ENCODE peak calls at places on chromosomes 2 and 18, in six cellular contexts. One of them, this sample, is unnamed.

GRCh38 chr2:17966793-17967192 is 88.3 kb downstream of the KCNS3 start:
- DNase-seq in right lobe of liver: no peak
- DNase-seq in small intestine: no peak
- DNase-seq in hepatocyte: no peak
- DNase-seq in astrocyte: no peak
- DNase-seq in IMR-90: no peak
- DNase-seq in this sample: no peak

GRCh38 chr2:155815851-155816250 is 516.7 kb downstream of the NR4A2 start:
- DNase-seq in right lobe of liver: peak; percentile 43
- DNase-seq in small intestine: peak; percentile 25
- DNase-seq in hepatocyte: peak; percentile 55
- DNase-seq in astrocyte: no peak
- DNase-seq in IMR-90: no peak
- DNase-seq in this sample: no peak

GRCh38 chr2:125167820-125168219 is 1142.7 kb downstream of the CNTNAP5 start:
- DNase-seq in right lobe of liver: no peak
- DNase-seq in small intestine: no peak
- DNase-seq in hepatocyte: no peak
- DNase-seq in astrocyte: peak; percentile 71
- DNase-seq in IMR-90: peak; percentile 69
- DNase-seq in this sample: no peak

GRCh38 chr2:126801473-126801872 is 97.2 kb upstream of the TEX51 start:
- DNase-seq in right lobe of liver: no peak
- DNase-seq in small intestine: no peak
- DNase-seq in hepatocyte: no peak
- DNase-seq in astrocyte: no peak
- DNase-seq in IMR-90: no peak
- DNase-seq in this sample: no peak

GRCh38 chr2:15050483-15050882 is 418.0 kb downstream of the LRATD1 start:
- DNase-seq in right lobe of liver: no peak
- DNase-seq in small intestine: no peak
- DNase-seq in hepatocyte: no peak
- DNase-seq in astrocyte: peak; percentile 10
- DNase-seq in IMR-90: peak; percentile 81
- DNase-seq in this sample: no peak

GRCh38 chr2:158713523-158714138 is 81.5 kb upstream of the DAPL1 start:
- DNase-seq in right lobe of liver: no peak
- DNase-seq in small intestine: no peak
- DNase-seq in hepatocyte: no peak
- DNase-seq in astrocyte: no peak
- DNase-seq in IMR-90: peak; percentile 7
- DNase-seq in this sample: no peak

GRCh38 chr2:3766824-3767223 is 63.4 kb downstream of the DCDC2C start:
- DNase-seq in right lobe of liver: no peak
- DNase-seq in small intestine: no peak
- DNase-seq in hepatocyte: no peak
- DNase-seq in astrocyte: no peak
- DNase-seq in IMR-90: no peak
- DNase-seq in this sample: no peak

GRCh38 chr2:144701259-144701658 is 181.3 kb upstream of the ZEB2 start:
- DNase-seq in right lobe of liver: no peak
- DNase-seq in small intestine: no peak
- DNase-seq in hepatocyte: no peak
- DNase-seq in astrocyte: no peak
- DNase-seq in IMR-90: no peak
- DNase-seq in this sample: no peak

GRCh38 chr2:157932480-157933205 is 56.5 kb upstream of the ACVR1 start:
- DNase-seq in right lobe of liver: no peak
- DNase-seq in small intestine: no peak
- DNase-seq in hepatocyte: peak; percentile 18
- DNase-seq in astrocyte: peak; percentile 7
- DNase-seq in IMR-90: no peak
- DNase-seq in this sample: no peak

GRCh38 chr2:199806179-199806578 is 44.8 kb downstream of the FTCDNL1 start:
- DNase-seq in right lobe of liver: no peak
- DNase-seq in small intestine: no peak
- DNase-seq in hepatocyte: no peak
- DNase-seq in astrocyte: peak; percentile 6
- DNase-seq in IMR-90: peak; percentile 74
- DNase-seq in this sample: no peak

GRCh38 chr2:75612108-75612861 is 34.3 kb upstream of the MRPL19 start:
- DNase-seq in right lobe of liver: no peak
- DNase-seq in small intestine: no peak
- DNase-seq in hepatocyte: no peak
- DNase-seq in astrocyte: no peak
- DNase-seq in IMR-90: no peak
- DNase-seq in this sample: no peak

GRCh38 chr2:240217431-240218301 is 77.2 kb upstream of the OTOS start:
- DNase-seq in right lobe of liver: peak; percentile 37
- DNase-seq in small intestine: no peak
- DNase-seq in hepatocyte: no peak
- DNase-seq in astrocyte: no peak
- DNase-seq in IMR-90: no peak
- DNase-seq in this sample: no peak

GRCh38 chr2:5231287-5231686 is 460.9 kb upstream of the SOX11 start:
- DNase-seq in right lobe of liver: no peak
- DNase-seq in small intestine: no peak
- DNase-seq in hepatocyte: no peak
- DNase-seq in astrocyte: no peak
- DNase-seq in IMR-90: no peak
- DNase-seq in this sample: no peak

GRCh38 chr2:56500317-56500716 is 316.5 kb downstream of the CCDC85A start:
- DNase-seq in right lobe of liver: no peak
- DNase-seq in small intestine: no peak
- DNase-seq in hepatocyte: no peak
- DNase-seq in astrocyte: no peak
- DNase-seq in IMR-90: no peak
- DNase-seq in this sample: no peak

GRCh38 chr2:120539937-120540718 is 194.2 kb downstream of the INHBB start:
- DNase-seq in right lobe of liver: peak; percentile 89
- DNase-seq in small intestine: no peak
- DNase-seq in hepatocyte: peak; percentile 88
- DNase-seq in astrocyte: peak; percentile 84
- DNase-seq in IMR-90: peak; percentile 92
- DNase-seq in this sample: peak; percentile 66

GRCh38 chr2:165691615-165692014 is 102.4 kb downstream of the GALNT3 start:
- DNase-seq in right lobe of liver: no peak
- DNase-seq in small intestine: no peak
- DNase-seq in hepatocyte: peak; percentile 10
- DNase-seq in astrocyte: peak; percentile 64
- DNase-seq in IMR-90: peak; percentile 31
- DNase-seq in this sample: peak; percentile 18

GRCh38 chr18:57208056-57208455 is 61.2 kb downstream of the BOD1L2 start:
- DNase-seq in right lobe of liver: no peak
- DNase-seq in small intestine: peak; percentile 87
- DNase-seq in hepatocyte: no peak
- DNase-seq in astrocyte: no peak
- DNase-seq in IMR-90: no peak
- DNase-seq in this sample: no peak

GRCh38 chr2:178891959-178892485 is 84.8 kb upstream of the TTN start:
- DNase-seq in right lobe of liver: no peak
- DNase-seq in small intestine: no peak
- DNase-seq in hepatocyte: no peak
- DNase-seq in astrocyte: no peak
- DNase-seq in IMR-90: no peak
- DNase-seq in this sample: no peak

GRCh38 chr2:46569766-46570165 is 90.4 kb downstream of the TMEM247 start:
- DNase-seq in right lobe of liver: no peak
- DNase-seq in small intestine: no peak
- DNase-seq in hepatocyte: no peak
- DNase-seq in astrocyte: no peak
- DNase-seq in IMR-90: no peak
- DNase-seq in this sample: no peak
- H3K4me1 ChIP-seq in right lobe of liver: no peaks in the 10 kb centered on the region
- H3K4me1 ChIP-seq in small intestine: no peaks in the 10 kb centered on the region
- H3K4me1 ChIP-seq in hepatocyte: peaks cover 4% of the 10 kb centered on the region
- H3K4me1 ChIP-seq in astrocyte: no peaks in the 10 kb centered on the region
- H3K4me1 ChIP-seq in IMR-90: peaks cover 18% of the 10 kb centered on the region
- H3K4me1 ChIP-seq in this sample: peaks cover 99% of the 10 kb centered on the region

DNA sequence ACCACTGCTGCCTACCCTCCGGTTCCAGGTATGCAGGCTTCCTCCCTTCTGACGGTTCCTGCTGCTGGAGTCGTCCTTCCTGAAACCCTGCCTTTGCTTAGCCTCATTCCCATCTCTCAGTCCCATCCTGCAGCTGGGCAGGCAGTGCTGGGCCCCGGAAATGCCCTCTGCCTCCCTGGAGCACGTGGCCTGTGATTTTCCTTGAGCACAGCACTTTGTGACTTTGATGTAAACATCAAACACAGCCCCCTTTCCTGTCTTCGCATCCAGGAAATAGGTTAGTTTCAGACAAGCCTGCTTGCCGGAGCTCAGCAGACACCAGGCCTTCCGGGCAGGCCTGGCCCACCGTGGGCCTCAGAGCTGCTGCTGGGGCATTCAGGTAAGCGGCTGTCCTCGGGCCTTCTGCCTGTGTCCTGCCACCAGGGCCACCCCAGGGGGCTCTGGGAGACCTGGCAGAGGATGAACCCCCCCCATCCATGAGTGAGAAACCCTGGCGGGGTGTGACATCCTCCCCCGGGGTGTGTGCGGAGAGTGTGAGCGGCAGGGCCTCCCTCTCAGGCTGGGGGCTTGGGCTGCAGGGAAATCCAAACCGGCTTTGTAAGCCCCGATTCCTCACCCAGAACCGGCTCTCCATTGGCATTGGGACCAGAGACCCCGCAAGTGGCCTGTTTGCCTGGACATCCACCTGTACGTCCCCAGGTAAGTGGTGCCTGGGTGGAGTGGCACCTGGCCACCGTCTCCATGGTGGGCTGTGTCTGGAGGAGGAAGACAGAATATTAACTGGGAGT is at the start of gene ZAP70:
- DNase-seq in right lobe of liver: peak; percentile 40
- DNase-seq in small intestine: peak; percentile 38
- DNase-seq in hepatocyte: no peak
- DNase-seq in astrocyte: no peak
- DNase-seq in IMR-90: no peak
- DNase-seq in this sample: peak; percentile 10
- H3K4me1 ChIP-seq in right lobe of liver: no peaks in the 10 kb centered on the region
- H3K4me1 ChIP-seq in small intestine: no peaks in the 10 kb centered on the region
- H3K4me1 ChIP-seq in hepatocyte: no peaks in the 10 kb centered on the region
- H3K4me1 ChIP-seq in astrocyte: no peaks in the 10 kb centered on the region
- H3K4me1 ChIP-seq in IMR-90: no peaks in the 10 kb centered on the region
- H3K4me1 ChIP-seq in this sample: peaks cover 17% of the 10 kb centered on the region

GRCh38 chr18:48941672-48942071 is 9.1 kb downstream of the SMAD7 start:
- DNase-seq in right lobe of liver: no peak
- DNase-seq in small intestine: no peak
- DNase-seq in hepatocyte: no peak
- DNase-seq in astrocyte: no peak
- DNase-seq in IMR-90: no peak
- DNase-seq in this sample: no peak

GRCh38 chr18:48943736-48944527 is 6.8 kb downstream of the SMAD7 start:
- DNase-seq in right lobe of liver: no peak
- DNase-seq in small intestine: no peak
- DNase-seq in hepatocyte: no peak
- DNase-seq in astrocyte: no peak
- DNase-seq in IMR-90: no peak
- DNase-seq in this sample: no peak

GRCh38 chr18:48942086-48942485 is 8.7 kb downstream of the SMAD7 start:
- DNase-seq in right lobe of liver: no peak
- DNase-seq in small intestine: no peak
- DNase-seq in hepatocyte: no peak
- DNase-seq in astrocyte: no peak
- DNase-seq in IMR-90: no peak
- DNase-seq in this sample: no peak

GRCh38 chr18:48943333-48943732 is 7.4 kb downstream of the SMAD7 start:
- DNase-seq in right lobe of liver: no peak
- DNase-seq in small intestine: no peak
- DNase-seq in hepatocyte: no peak
- DNase-seq in astrocyte: no peak
- DNase-seq in IMR-90: no peak
- DNase-seq in this sample: no peak

DNA sequence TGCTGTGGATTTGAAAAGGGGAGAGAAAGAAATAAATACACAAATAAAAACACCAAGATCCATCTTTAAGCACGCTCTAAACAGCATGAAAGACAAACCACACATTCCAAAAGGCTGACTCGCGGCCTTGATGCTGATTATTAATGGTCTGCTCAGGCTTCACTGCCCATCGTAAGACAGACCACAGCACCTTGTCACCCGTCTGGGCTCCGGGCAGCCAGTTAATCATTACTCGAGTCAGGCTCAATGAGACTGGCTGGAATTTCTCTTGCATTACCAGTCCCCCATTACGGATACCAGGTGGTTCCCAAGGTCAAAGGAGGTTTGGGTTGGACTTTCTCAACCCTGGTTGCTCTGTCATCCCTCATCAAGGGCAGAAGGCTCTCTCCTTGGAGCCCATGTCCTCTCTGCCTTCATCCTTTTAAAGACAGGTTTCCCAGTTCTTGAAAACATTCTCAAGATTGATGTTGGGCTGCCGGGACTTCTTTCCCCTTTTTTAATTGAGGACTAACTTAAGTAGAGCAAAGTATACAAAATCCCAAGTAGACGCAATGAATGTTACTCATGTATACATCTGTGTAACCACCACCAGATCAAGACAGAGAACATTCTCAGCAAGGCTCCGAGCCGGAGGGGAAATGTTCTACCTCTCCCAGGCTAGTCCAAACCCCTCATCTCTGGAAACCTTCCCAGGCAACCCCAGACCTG is 8.1 kb downstream of the SMAD7 start:
- DNase-seq in right lobe of liver: peak; percentile 80
- DNase-seq in small intestine: peak; percentile 87
- DNase-seq in hepatocyte: peak; percentile 86
- DNase-seq in astrocyte: peak; percentile 99
- DNase-seq in IMR-90: peak; percentile 92
- DNase-seq in this sample: no peak
- H3K4me1 ChIP-seq in right lobe of liver: peaks cover 98% of the 10 kb centered on the region
- H3K4me1 ChIP-seq in small intestine: peaks cover 39% of the 10 kb centered on the region
- H3K4me1 ChIP-seq in hepatocyte: peaks cover 92% of the 10 kb centered on the region
- H3K4me1 ChIP-seq in astrocyte: peaks cover 99% of the 10 kb centered on the region
- H3K4me1 ChIP-seq in IMR-90: peaks cover 63% of the 10 kb centered on the region
- H3K4me1 ChIP-seq in this sample: peaks cover 100% of the 10 kb centered on the region

DNA sequence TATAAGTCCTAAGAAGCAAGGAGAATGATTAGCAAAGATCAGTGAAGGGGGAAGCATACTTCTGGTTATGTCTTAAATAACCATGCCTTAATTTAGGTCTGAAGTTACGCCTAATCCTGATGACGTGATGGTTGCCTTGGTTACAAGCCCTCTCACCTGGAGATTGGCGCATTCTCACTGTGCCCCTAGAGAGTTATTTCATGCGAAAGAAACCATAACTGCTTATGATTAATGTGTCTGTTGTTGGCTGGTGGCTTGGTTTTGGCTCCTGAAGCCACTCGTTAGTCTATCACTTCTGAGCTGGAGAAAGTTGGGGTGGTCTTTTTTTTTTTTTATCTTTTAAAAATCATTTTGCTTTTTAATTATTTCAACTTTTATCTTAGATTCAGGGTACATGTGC is 47.0 kb downstream of the TNFRSF11A start:
- DNase-seq in right lobe of liver: no peak
- DNase-seq in small intestine: no peak
- DNase-seq in hepatocyte: no peak
- DNase-seq in astrocyte: no peak
- DNase-seq in IMR-90: no peak
- DNase-seq in this sample: no peak
- H3K4me1 ChIP-seq in right lobe of liver: no peaks in the 10 kb centered on the region
- H3K4me1 ChIP-seq in small intestine: no peaks in the 10 kb centered on the region
- H3K4me1 ChIP-seq in hepatocyte: no peaks in the 10 kb centered on the region
- H3K4me1 ChIP-seq in astrocyte: no peaks in the 10 kb centered on the region
- H3K4me1 ChIP-seq in IMR-90: no peaks in the 10 kb centered on the region
- H3K4me1 ChIP-seq in this sample: no peaks in the 10 kb centered on the region